ENCODE peak calls at places on chromosomes 13 and 19, in six cellular contexts. One of them, this sample, is unnamed.

GRCh38 chr19:33375760-33376159 is 2.3 kb downstream of the CEBPG start:
- DNase-seq in heart left ventricle: no peak
- DNase-seq in CD4-positive, alpha-beta T cell: no peak
- DNase-seq in endothelial cell: no peak
- DNase-seq in nucleus accumbens: no peak
- DNase-seq in stimulated activated CD8-positive, alpha-beta memory T cell treated with anti-CD3 and anti-CD28 coated beads, Interleukin-15, amount 100 ng/mL, for 48 hours: no peak
- DNase-seq in this sample: no peak

GRCh38 chr13:92991687-92992086 is 234.9 kb upstream of the GPC6 start:
- DNase-seq in heart left ventricle: no peak
- DNase-seq in CD4-positive, alpha-beta T cell: no peak
- DNase-seq in endothelial cell: no peak
- DNase-seq in nucleus accumbens: no peak
- DNase-seq in stimulated activated CD8-positive, alpha-beta memory T cell treated with anti-CD3 and anti-CD28 coated beads, Interleukin-15, amount 100 ng/mL, for 48 hours: no peak
- DNase-seq in this sample: no peak

GRCh38 chr13:27012482-27013197 is 159.0 kb downstream of the USP12 start:
- DNase-seq in heart left ventricle: no peak
- DNase-seq in CD4-positive, alpha-beta T cell: no peak
- DNase-seq in endothelial cell: no peak
- DNase-seq in nucleus accumbens: no peak
- DNase-seq in stimulated activated CD8-positive, alpha-beta memory T cell treated with anti-CD3 and anti-CD28 coated beads, Interleukin-15, amount 100 ng/mL, for 48 hours: no peak
- DNase-seq in this sample: no peak

GRCh38 chr19:55146078-55146647 is 2.8 kb downstream of the TNNT1 start:
- DNase-seq in heart left ventricle: peak
- DNase-seq in CD4-positive, alpha-beta T cell: no peak
- DNase-seq in endothelial cell: no peak
- DNase-seq in nucleus accumbens: no peak
- DNase-seq in stimulated activated CD8-positive, alpha-beta memory T cell treated with anti-CD3 and anti-CD28 coated beads, Interleukin-15, amount 100 ng/mL, for 48 hours: no peak
- DNase-seq in this sample: no peak

GRCh38 chr13:79267560-79267959 is 138.5 kb downstream of the RBM26 start:
- DNase-seq in heart left ventricle: no peak
- DNase-seq in CD4-positive, alpha-beta T cell: no peak
- DNase-seq in endothelial cell: no peak
- DNase-seq in nucleus accumbens: no peak
- DNase-seq in stimulated activated CD8-positive, alpha-beta memory T cell treated with anti-CD3 and anti-CD28 coated beads, Interleukin-15, amount 100 ng/mL, for 48 hours: no peak
- DNase-seq in this sample: no peak

GRCh38 chr19:17125728-17126677 is 50.4 kb downstream of the MYO9B start:
- DNase-seq in heart left ventricle: peak
- DNase-seq in CD4-positive, alpha-beta T cell: peak
- DNase-seq in endothelial cell: no peak
- DNase-seq in nucleus accumbens: peak
- DNase-seq in stimulated activated CD8-positive, alpha-beta memory T cell treated with anti-CD3 and anti-CD28 coated beads, Interleukin-15, amount 100 ng/mL, for 48 hours: peak
- DNase-seq in this sample: peak

GRCh38 chr13:21033866-21034601 is 27.4 kb downstream of the LATS2 start:
- DNase-seq in heart left ventricle: no peak
- DNase-seq in CD4-positive, alpha-beta T cell: no peak
- DNase-seq in endothelial cell: no peak
- DNase-seq in nucleus accumbens: no peak
- DNase-seq in stimulated activated CD8-positive, alpha-beta memory T cell treated with anti-CD3 and anti-CD28 coated beads, Interleukin-15, amount 100 ng/mL, for 48 hours: no peak
- DNase-seq in this sample: no peak

GRCh38 chr13:93525087-93525486 is 298.5 kb downstream of the GPC6 start:
- DNase-seq in heart left ventricle: no peak
- DNase-seq in CD4-positive, alpha-beta T cell: no peak
- DNase-seq in endothelial cell: no peak
- DNase-seq in nucleus accumbens: no peak
- DNase-seq in stimulated activated CD8-positive, alpha-beta memory T cell treated with anti-CD3 and anti-CD28 coated beads, Interleukin-15, amount 100 ng/mL, for 48 hours: no peak
- DNase-seq in this sample: no peak

GRCh38 chr19:14004619-14005380 is 1.3 kb downstream of the RFX1 start:
- DNase-seq in heart left ventricle: peak
- DNase-seq in CD4-positive, alpha-beta T cell: no peak
- DNase-seq in endothelial cell: no peak
- DNase-seq in nucleus accumbens: peak
- DNase-seq in stimulated activated CD8-positive, alpha-beta memory T cell treated with anti-CD3 and anti-CD28 coated beads, Interleukin-15, amount 100 ng/mL, for 48 hours: no peak
- DNase-seq in this sample: no peak

GRCh38 chr19:8640402-8641004 is 10.1 kb downstream of the NFILZ start:
- DNase-seq in heart left ventricle: peak
- DNase-seq in CD4-positive, alpha-beta T cell: no peak
- DNase-seq in endothelial cell: no peak
- DNase-seq in nucleus accumbens: no peak
- DNase-seq in stimulated activated CD8-positive, alpha-beta memory T cell treated with anti-CD3 and anti-CD28 coated beads, Interleukin-15, amount 100 ng/mL, for 48 hours: no peak
- DNase-seq in this sample: no peak

GRCh38 chr13:44620057-44620456 is 43.9 kb upstream of the TSC22D1 start:
- DNase-seq in heart left ventricle: no peak
- DNase-seq in CD4-positive, alpha-beta T cell: no peak
- DNase-seq in endothelial cell: no peak
- DNase-seq in nucleus accumbens: no peak
- DNase-seq in stimulated activated CD8-positive, alpha-beta memory T cell treated with anti-CD3 and anti-CD28 coated beads, Interleukin-15, amount 100 ng/mL, for 48 hours: no peak
- DNase-seq in this sample: no peak

GRCh38 chr19:49390978-49391304 is 2.9 kb downstream of the KASH5 start:
- DNase-seq in heart left ventricle: no peak
- DNase-seq in CD4-positive, alpha-beta T cell: no peak
- DNase-seq in endothelial cell: no peak
- DNase-seq in nucleus accumbens: no peak
- DNase-seq in stimulated activated CD8-positive, alpha-beta memory T cell treated with anti-CD3 and anti-CD28 coated beads, Interleukin-15, amount 100 ng/mL, for 48 hours: no peak
- DNase-seq in this sample: no peak

GRCh38 chr13:77028202-77028601 is 1.2 kb upstream of the FBXL3 start:
- DNase-seq in heart left ventricle: no peak
- DNase-seq in CD4-positive, alpha-beta T cell: no peak
- DNase-seq in endothelial cell: no peak
- DNase-seq in nucleus accumbens: no peak
- DNase-seq in stimulated activated CD8-positive, alpha-beta memory T cell treated with anti-CD3 and anti-CD28 coated beads, Interleukin-15, amount 100 ng/mL, for 48 hours: no peak
- DNase-seq in this sample: no peak

GRCh38 chr13:111573362-111573761 is 252.9 kb downstream of the TEX29 start:
- DNase-seq in heart left ventricle: no peak
- DNase-seq in CD4-positive, alpha-beta T cell: no peak
- DNase-seq in endothelial cell: no peak
- DNase-seq in nucleus accumbens: no peak
- DNase-seq in stimulated activated CD8-positive, alpha-beta memory T cell treated with anti-CD3 and anti-CD28 coated beads, Interleukin-15, amount 100 ng/mL, for 48 hours: no peak
- DNase-seq in this sample: no peak

GRCh38 chr13:43057653-43058317 is 34.4 kb downstream of the DNAJC15 start:
- DNase-seq in heart left ventricle: no peak
- DNase-seq in CD4-positive, alpha-beta T cell: peak
- DNase-seq in endothelial cell: peak
- DNase-seq in nucleus accumbens: no peak
- DNase-seq in stimulated activated CD8-positive, alpha-beta memory T cell treated with anti-CD3 and anti-CD28 coated beads, Interleukin-15, amount 100 ng/mL, for 48 hours: no peak
- DNase-seq in this sample: no peak

GRCh38 chr19:3098515-3099346 is 4.6 kb downstream of the GNA11 start:
- DNase-seq in heart left ventricle: peak
- DNase-seq in CD4-positive, alpha-beta T cell: peak
- DNase-seq in endothelial cell: no peak
- DNase-seq in nucleus accumbens: no peak
- DNase-seq in stimulated activated CD8-positive, alpha-beta memory T cell treated with anti-CD3 and anti-CD28 coated beads, Interleukin-15, amount 100 ng/mL, for 48 hours: no peak
- DNase-seq in this sample: no peak

GRCh38 chr13:50909605-50910482 is at the start of gene RNASEH2B:
- DNase-seq in heart left ventricle: peak
- DNase-seq in CD4-positive, alpha-beta T cell: peak
- DNase-seq in endothelial cell: peak
- DNase-seq in nucleus accumbens: peak
- DNase-seq in stimulated activated CD8-positive, alpha-beta memory T cell treated with anti-CD3 and anti-CD28 coated beads, Interleukin-15, amount 100 ng/mL, for 48 hours: peak
- DNase-seq in this sample: no peak

This sample was measured in GM12864.